ENCODE peak calls at places on chromosomes 5 and 9, in eight cellular contexts. Z is activated CD8-positive, alpha-beta memory T cell treated with anti-CD3 and anti-CD28 coated beads for 48 hours; Y is NCI-H748 treated with DMSO at 0.1 percent for 48 hours; S is skeletal muscle cell; N is AG09319; D is activated CD4-positive, alpha-beta T cell treated with anti-CD3 and anti-CD28 coated beads, Interleukin-2, amount 50 U/mL, for 1 hour; T is stimulated activated CD4-positive, alpha-beta T cell treated with anti-CD3 and anti-CD28 coated beads, Interleukin-12 subunit alpha, Interleukin-12 subunit beta, amount 100 ng/mL, for 4 hours; C is NCI-H2171 treated with DMSO at 0.1 percent for 48 hours. U is an unnamed sample.

GRCh38 chr9:124078641-124079040 is 67.1 kb downstream of the LHX2 start:
- DNase-seq in C (no peak), Z (no peak), D (no peak), N (peak), T (no peak), S (peak), Y (no peak), U (no peak)

GRCh38 chr5:30368064-30368463 is 825.4 kb upstream of the CDH6 start:
- DNase-seq in T (no peak), C (no peak), Y (no peak), Z (no peak), N (no peak), D (no peak), S (no peak), U (no peak)

GRCh38 chr5:72848474-72849428 is 32.3 kb downstream of the TNPO1 start:
- DNase-seq in Y (peak), N (no peak), C (peak), D (peak), S (no peak), T (peak), Z (peak), U (peak)

GRCh38 chr9:114372971-114373591 is 14.7 kb downstream of the AKNA start:
- DNase-seq in N (no peak), Z (no peak), Y (no peak), C (no peak), D (peak), S (no peak), T (peak), U (peak)

GRCh38 chr5:31280210-31280609 is 86.7 kb downstream of the CDH6 start:
- DNase-seq in T (no peak), N (no peak), Z (no peak), Y (no peak), C (no peak), D (no peak), S (no peak), U (no peak)

GRCh38 chr5:173592050-173592669 is 24.3 kb downstream of the BOD1 start:
- DNase-seq in Z (no peak), C (no peak), T (no peak), S (no peak), D (no peak), N (no peak), Y (no peak), U (no peak)

GRCh38 chr5:134506054-134507039 is 19.1 kb upstream of the JADE2 start:
- DNase-seq in N (no peak), C (no peak), Y (no peak), D (no peak), S (no peak), Z (no peak), T (no peak), U (no peak)

GRCh38 chr5:147835386-147835798 is 3.9 kb upstream of the SPINK1 start:
- DNase-seq in Z (no peak), Y (peak), T (no peak), D (no peak), N (no peak), S (no peak), C (no peak), U (no peak)

GRCh38 chr9:28720746-28721145 is 1147.5 kb upstream of the C9orf72 start:
- DNase-seq in S (no peak), Y (no peak), Z (no peak), C (no peak), N (no peak), D (no peak), T (no peak), U (no peak)

GRCh38 chr5:132883261-132883834 is 9.9 kb downstream of the LEAP2 start:
- DNase-seq in T (no peak), Y (peak), C (peak), S (no peak), D (peak), N (peak), Z (no peak), U (no peak)

GRCh38 chr9:96187108-96187695 is 114.8 kb downstream of the HSD17B3 start:
- DNase-seq in Z (no peak), C (no peak), S (no peak), Y (no peak), D (no peak), N (no peak), T (no peak), U (no peak)

GRCh38 chr9:114224247-114224610 is 68.9 kb downstream of the COL27A1 start:
- DNase-seq in N (no peak), Z (no peak), T (no peak), C (no peak), D (no peak), S (no peak), Y (peak), U (no peak)

GRCh38 chr9:131934673-131935072 is 145.0 kb downstream of the MED27 start:
- DNase-seq in T (no peak), S (no peak), N (no peak), D (no peak), Y (no peak), Z (no peak), C (no peak), U (no peak)

GRCh38 chr9:34254966-34255825 is 73.9 kb downstream of the KIF24 start:
- DNase-seq in Z (no peak), Y (no peak), D (no peak), N (no peak), C (no peak), S (no peak), T (no peak), U (no peak)

GRCh38 chr9:20408513-20408912 is 213.8 kb downstream of the MLLT3 start:
- DNase-seq in Z (no peak), D (no peak), C (no peak), Y (no peak), N (no peak), T (no peak), S (no peak), U (no peak)

GRCh38 chr5:58530942-58531490 is 39.8 kb downstream of the GAPT start:
- DNase-seq in N (no peak), S (no peak), D (no peak), T (no peak), Z (no peak), Y (no peak), C (no peak), U (no peak)

GRCh38 chr5:80254767-80255424 is 952 bp downstream of the SERINC5 start:
- DNase-seq in Z (no peak), S (no peak), C (no peak), N (no peak), Y (peak), D (no peak), T (no peak), U (no peak)

GRCh38 chr5:53311661-53312060 is 168.8 kb upstream of the FST start:
- DNase-seq in Z (no peak), S (no peak), Y (no peak), D (no peak), T (no peak), C (no peak), N (no peak), U (no peak)

GRCh38 chr5:71629950-71630349 is 42.8 kb downstream of the MCCC2 start:
- DNase-seq in D (no peak), Y (no peak), T (no peak), Z (no peak), N (no peak), S (no peak), C (no peak), U (no peak)

GRCh38 chr9:20760246-20760901 is 76.3 kb downstream of the FOCAD start:
- DNase-seq in Y (no peak), Z (no peak), T (no peak), C (no peak), N (no peak), D (no peak), S (no peak), U (no peak)

GRCh38 chr9:120985759-120986353 is 59.3 kb upstream of the TRAF1 start:
- DNase-seq in N (peak), S (no peak), C (peak), D (no peak), Z (no peak), T (no peak), Y (peak), U (no peak)

GRCh38 chr5:94884294-94884693 is 265.8 kb downstream of the SLF1 start:
- DNase-seq in C (no peak), Y (no peak), S (peak), T (no peak), Z (no peak), D (no peak), N (no peak), U (no peak)

GRCh38 chr9:113483676-113484257 is 20.2 kb downstream of the RGS3 start:
- DNase-seq in N (no peak), D (no peak), Y (no peak), T (no peak), S (no peak), Z (no peak), C (no peak), U (no peak)

GRCh38 chr9:107504585-107505455 is 15.3 kb upstream of the KLF4 start:
- DNase-seq in C (no peak), Y (peak), D (no peak), Z (no peak), T (no peak), S (peak), N (peak), U (no peak)

GRCh38 chr5:113807384-113808053 is 294.0 kb downstream of the YTHDC2 start:
- DNase-seq in T (no peak), S (no peak), Y (no peak), Z (no peak), C (no peak), N (peak), D (no peak), U (no peak)

GRCh38 chr5:427415-428087 is 15.4 kb upstream of the EXOC3 start:
- DNase-seq in S (no peak), N (no peak), T (no peak), D (no peak), C (no peak), Z (no peak), Y (no peak), U (no peak)

GRCh38 chr5:121596882-121597281 is 254.8 kb upstream of the FTMT start:
- DNase-seq in D (no peak), S (no peak), C (no peak), Y (no peak), N (no peak), T (no peak), Z (no peak), U (no peak)

GRCh38 chr9:114223564-114224246 is 68.4 kb downstream of the COL27A1 start:
- DNase-seq in T (no peak), Z (no peak), N (no peak), S (no peak), C (no peak), Y (no peak), D (no peak), U (no peak)

GRCh38 chr5:68226564-68227073 is 11.1 kb downstream of the PIK3R1 start:
- DNase-seq in Y (no peak), Z (no peak), N (no peak), D (no peak), S (no peak), T (no peak), C (no peak), U (no peak)

GRCh38 chr5:63323926-63324325 is 638.3 kb downstream of the HTR1A start:
- DNase-seq in S (no peak), N (no peak), T (no peak), Z (no peak), Y (no peak), C (no peak), D (no peak), U (no peak)

GRCh38 chr5:83925321-83925877 is 204.7 kb upstream of the HAPLN1 start:
- DNase-seq in Z (no peak), S (no peak), Y (no peak), T (no peak), C (no peak), N (no peak), D (no peak), U (no peak)

GRCh38 chr9:131478421-131478868 is 24.3 kb upstream of the POMT1 start:
- DNase-seq in N (no peak), D (peak), S (no peak), Z (peak), C (no peak), T (peak), Y (no peak), U (peak)

GRCh38 chr5:176736271-176736965 is 73.9 kb upstream of the UNC5A start:
- DNase-seq in N (no peak), Z (no peak), C (no peak), T (no peak), S (no peak), Y (no peak), D (no peak), U (no peak)

GRCh38 chr9:16715404-16715803 is 155.1 kb downstream of the BNC2 start:
- DNase-seq in S (no peak), Y (no peak), D (no peak), T (no peak), N (peak), C (no peak), Z (no peak), U (no peak)

GRCh38 chr5:142432961-142433360 is 108.1 kb upstream of the SPRY4 start:
- DNase-seq in T (no peak), S (no peak), Z (no peak), D (peak), Y (no peak), N (no peak), C (no peak), U (peak)

GRCh38 chr5:172276214-172276613 is 7.3 kb downstream of the UBTD2 start:
- DNase-seq in D (no peak), S (no peak), T (no peak), Y (no peak), N (no peak), C (no peak), Z (no peak), U (no peak)

GRCh38 chr5:106853266-106853665 is 817.5 kb downstream of the EFNA5 start:
- DNase-seq in C (no peak), T (no peak), S (no peak), N (no peak), Z (no peak), D (no peak), Y (no peak), U (no peak)